ENCODE peak calls at places on chromosomes 12 and 14, in four cellular contexts. D is GM12878, H is K562, I is GM12891. Y is an unnamed sample.

GRCh38 chr14:50366115-50366514 is 30.6 kb downstream of the CDKL1 start:
- DNase-seq in D (no peak), H (no peak), I (no peak), Y (no peak)

GRCh38 chr14:52078093-52078492 is 9.2 kb upstream of the NID2 start:
- DNase-seq in D (no peak), H (no peak), I (no peak), Y (no peak)

GRCh38 chr12:27619308-27619707 is 76.9 kb upstream of the REP15 start:
- DNase-seq in D (no peak), H (no peak), I (no peak), Y (no peak)

GRCh38 chr14:54579606-54580005 is 12.7 kb downstream of the SAMD4A start:
- DNase-seq in D (no peak), H (no peak), I (no peak), Y (no peak)

GRCh38 chr14:79721399-79722084 is 489.8 kb downstream of the DIO2 start:
- DNase-seq in D (no peak), H (no peak), I (no peak), Y (no peak)

GRCh38 chr12:2902287-2902880 is 11.7 kb downstream of the TULP3 start:
- DNase-seq in D (no peak), H (no peak), I (no peak), Y (no peak)

GRCh38 chr14:22112004-22112403 is 438.4 kb upstream of the OR4E1 start:
- DNase-seq in D (no peak), H (peak), I (no peak), Y (no peak)

GRCh38 chr14:76948213-76948947 is 80.1 kb downstream of the IRF2BPL start:
- DNase-seq in D (no peak), H (no peak), I (no peak), Y (no peak)

GRCh38 chr12:80858356-80858755 is 79.4 kb downstream of the LIN7A start:
- DNase-seq in D (no peak), H (no peak), I (no peak), Y (no peak)

GRCh38 chr12:123478762-123479161 is 20.8 kb downstream of the SNRNP35 start:
- DNase-seq in D (no peak), H (no peak), I (no peak), Y (no peak)

GRCh38 chr14:66503532-66503931 is 4.4 kb upstream of the GPHN start:
- DNase-seq in D (no peak), H (no peak), I (no peak), Y (no peak)

GRCh38 chr12:87363497-87364084 is 665.6 kb downstream of the C12orf50 start:
- DNase-seq in D (no peak), H (no peak), I (no peak), Y (no peak)

GRCh38 chr14:76640923-76641395 is 120.3 kb upstream of the VASH1 start:
- DNase-seq in D (no peak), H (no peak), I (no peak), Y (no peak)

GRCh38 chr12:62603061-62603810 is 136.6 kb downstream of the MON2 start:
- DNase-seq in D (peak), H (peak), I (peak), Y (peak)

GRCh38 chr14:74979442-74980397 is 23.0 kb upstream of the EIF2B2 start:
- DNase-seq in D (no peak), H (peak), I (no peak), Y (no peak)

GRCh38 chr14:89428556-89429196 is 11.6 kb upstream of the FOXN3 start:
- DNase-seq in D (no peak), H (no peak), I (no peak), Y (no peak)

GRCh38 chr12:45816652-45817051 is 87.1 kb downstream of the ARID2 start:
- DNase-seq in D (no peak), H (no peak), I (no peak), Y (no peak)

GRCh38 chr14:69687963-69688649 is 76.7 kb downstream of the SUSD6 start:
- DNase-seq in D (no peak), H (no peak), I (no peak), Y (no peak)

GRCh38 chr12:41532072-41532471 is 344.0 kb downstream of the PDZRN4 start:
- DNase-seq in D (no peak), H (no peak), I (no peak), Y (no peak)

GRCh38 chr12:57216931-57217871 is 607 bp downstream of the NXPH4 start:
- DNase-seq in D (no peak), H (peak), I (no peak), Y (no peak)

GRCh38 chr14:53306267-53306721 is 153.2 kb upstream of the DDHD1 start:
- DNase-seq in D (no peak), H (peak), I (no peak), Y (peak)

GRCh38 chr12:83573676-83574075 is 887.0 kb downstream of the TMTC2 start:
- DNase-seq in D (no peak), H (no peak), I (no peak), Y (no peak)

GRCh38 chr12:105264771-105265170 is 28.8 kb upstream of the APPL2 start:
- DNase-seq in D (no peak), H (no peak), I (no peak), Y (no peak)

GRCh38 chr12:117857632-117858274 is 111.0 kb downstream of the KSR2 start:
- DNase-seq in D (peak), H (peak), I (peak), Y (peak)

GRCh38 chr12:39958377-39958776 is 147.5 kb downstream of the SLC2A13 start:
- DNase-seq in D (no peak), H (no peak), I (no peak), Y (no peak)

GRCh38 chr12:53795927-53796326 is 44.1 kb upstream of the CISTR start:
- DNase-seq in D (no peak), H (no peak), I (no peak), Y (no peak)

GRCh38 chr14:56715938-56716337 is 94.3 kb downstream of the OTX2 start:
- DNase-seq in D (no peak), H (no peak), I (no peak), Y (no peak)

GRCh38 chr12:51419473-51420228 is 5.0 kb upstream of the SLC4A8 start:
- DNase-seq in D (no peak), H (peak), I (no peak), Y (no peak)

GRCh38 chr14:52937306-52937705 is 13.5 kb downstream of the FERMT2 start:
- DNase-seq in D (no peak), H (no peak), I (no peak), Y (no peak)

GRCh38 chr14:36870776-36871175 is 209.1 kb downstream of the PAX9 start:
- DNase-seq in D (no peak), H (no peak), I (no peak), Y (no peak)

GRCh38 chr12:100337727-100338126 is 19.1 kb upstream of the SLC17A8 start:
- DNase-seq in D (no peak), H (no peak), I (no peak), Y (no peak)

GRCh38 chr12:51689972-51690371 is 98.9 kb downstream of the SCN8A start:
- DNase-seq in D (no peak), H (no peak), I (no peak), Y (no peak)

GRCh38 chr12:94717112-94717511 is 66.8 kb upstream of the TMCC3 start:
- DNase-seq in D (no peak), H (no peak), I (no peak), Y (no peak)
- TF ChIP-seq SPI1 in D (no peak), H (no peak), I (no peak), Y (no peak)

GRCh38 chr12:128639089-128639488 is 184.7 kb downstream of the SLC15A4 start:
- DNase-seq in D (no peak), H (no peak), I (no peak), Y (no peak)

GRCh38 chr12:128643106-128643651 is 180.6 kb downstream of the SLC15A4 start:
- DNase-seq in D (no peak), H (no peak), I (no peak), Y (no peak)

GRCh38 chr12:128644664-128645296 is 179.0 kb downstream of the SLC15A4 start:
- DNase-seq in D (no peak), H (peak), I (peak), Y (no peak)
- TF ChIP-seq SPI1 in D (no peak), H (no peak), I (no peak), Y (no peak)

GRCh38 chr14:90773705-90774104 is 42.5 kb downstream of the TTC7B start:
- DNase-seq in D (no peak), H (no peak), I (no peak), Y (no peak)

GRCh38 chr14:90773196-90773486 is 43.1 kb downstream of the TTC7B start:
- DNase-seq in D (no peak), H (no peak), I (no peak), Y (no peak)

DNA sequence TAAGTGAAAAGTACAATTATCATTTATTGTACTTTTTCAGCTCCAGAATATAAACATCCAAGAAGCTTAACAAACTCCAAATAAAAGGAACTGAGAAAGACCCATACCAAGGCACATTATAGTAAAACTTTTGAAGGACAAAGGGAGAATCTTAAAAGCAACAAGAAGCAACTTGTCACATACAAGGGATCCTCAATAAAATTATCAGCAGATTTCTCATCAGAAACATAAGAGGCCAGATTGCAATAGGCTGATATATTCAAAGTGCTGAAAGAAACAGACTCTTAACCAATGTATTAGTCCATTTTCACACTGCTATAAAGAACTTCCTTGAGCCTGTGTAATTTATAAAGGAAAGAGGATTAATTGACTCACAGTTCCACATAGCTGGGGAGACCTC is 48.3 kb downstream of the TTC7B start:
- DNase-seq in D (no peak), H (no peak), I (no peak), Y (no peak)
- TF ChIP-seq SPI1 in D (no peak), H (no peak), I (no peak), Y (no peak)

DNA sequence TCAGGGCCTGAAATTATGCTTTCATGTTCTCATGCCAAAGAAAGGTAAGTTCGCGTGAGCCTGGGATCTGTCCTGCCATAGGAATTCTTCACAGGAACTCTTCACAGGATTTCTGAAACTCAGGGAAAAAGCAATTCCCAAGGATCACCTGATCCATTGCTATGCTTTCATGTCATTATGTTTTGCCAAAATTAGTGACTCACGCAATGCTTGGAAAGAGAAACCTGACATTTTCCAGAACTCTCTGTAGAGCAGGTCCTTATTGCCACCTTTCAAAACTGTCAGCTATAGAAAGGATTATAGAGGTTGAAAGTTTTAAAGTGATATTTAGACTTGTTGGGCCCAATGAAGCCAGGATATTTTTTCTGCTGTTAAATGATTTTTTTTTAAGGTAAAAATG is 6.3 kb upstream of the KCNJ8 start:
- DNase-seq in D (no peak), H (no peak), I (no peak), Y (no peak)
- TF ChIP-seq SPI1 in D (no peak), H (no peak), I (no peak), Y (no peak)